ENCODE peak calls at places on chromosomes 7 and 10, in six cellular contexts. U is stimulated activated naive CD8-positive, alpha-beta T cell treated with anti-CD3 and anti-CD28 coated beads, Interleukin-15, amount 100 ng/mL, for 72 hours; Q is activated CD8-positive, alpha-beta memory T cell treated with anti-CD3 and anti-CD28 coated beads, Interleukin-2, amount 10 ng/mL, durations not matched to agents 7 days and 5 days; Y is naive thymus-derived CD4-positive, alpha-beta T cell; E is natural killer cell; N is T-cell. F is an unnamed sample.

GRCh38 chr10:73842349-73842748 is 31.0 kb upstream of the NDST2 start:
- ATAC-seq in E (no peak), Y (no peak), Q (no peak), N (no peak), U (no peak), F (no peak)

GRCh38 chr10:416091-416515 is 273.4 kb downstream of the DIP2C start:
- ATAC-seq in U (no peak), Y (no peak), Q (no peak), E (no peak), N (no peak), F (no peak)

GRCh38 chr7:78587443-78588044 is 789.0 kb downstream of the PHTF2 start:
- ATAC-seq in Y (no peak), U (no peak), E (no peak), N (no peak), Q (no peak), F (no peak)

GRCh38 chr7:55144333-55144954 is 125.6 kb downstream of the EGFR start:
- ATAC-seq in Q (no peak), E (no peak), Y (no peak), U (peak; percentile 44), N (no peak), F (no peak)

GRCh38 chr10:53135213-53135896 is 362.8 kb upstream of the MBL2 start:
- ATAC-seq in U (no peak), E (no peak), N (no peak), Y (no peak), Q (no peak), F (no peak)

GRCh38 chr7:155813791-155814568 is 1.7 kb upstream of the SHH start:
- ATAC-seq in Q (no peak), U (peak; percentile 10), Y (no peak), E (no peak), N (no peak), F (no peak)

GRCh38 chr10:48608279-48608681 is 3.4 kb upstream of the ARHGAP22 start:
- ATAC-seq in E (peak; percentile 79), Q (peak; percentile 77), Y (peak; percentile 47), U (peak; percentile 83), N (peak; percentile 50), F (peak; percentile 79)

GRCh38 chr10:36007369-36007768 is 365.3 kb upstream of the FZD8 start:
- ATAC-seq in U (no peak), Q (no peak), N (no peak), E (no peak), Y (no peak), F (no peak)

GRCh38 chr10:96608262-96608661 is 21.4 kb upstream of the TM9SF3 start:
- ATAC-seq in N (no peak), Q (no peak), U (no peak), Y (no peak), E (no peak), F (no peak)

GRCh38 chr10:128400564-128400963 is 274.3 kb upstream of the MKI67 start:
- ATAC-seq in E (no peak), N (no peak), U (no peak), Q (no peak), Y (no peak), F (no peak)

GRCh38 chr7:134452419-134452827 is 6.5 kb downstream of the AKR1B1 start:
- ATAC-seq in Y (no peak), E (no peak), U (no peak), Q (no peak), N (no peak), F (no peak)

GRCh38 chr7:88759216-88759955 is at the start of gene ZNF804B:
- ATAC-seq in N (peak; percentile 26), Y (peak; percentile 8), Q (peak; percentile 36), U (peak; percentile 72), E (no peak), F (peak; percentile 39)

GRCh38 chr10:114613237-114613979 is 44.7 kb downstream of the ABLIM1 start:
- ATAC-seq in Q (no peak), E (no peak), U (no peak), Y (no peak), N (no peak), F (no peak)

GRCh38 chr7:84675633-84676034 is 481.0 kb upstream of the SEMA3A start:
- ATAC-seq in Y (no peak), U (peak; percentile 74), Q (no peak), N (no peak), E (no peak), F (no peak)